ENCODE peak calls at places on chromosomes 16 and 17, in seven cellular contexts. E, Y, B, T, R, P and N are unnamed samples.

GRCh38 chr17:19652595-19652994 is 4.0 kb downstream of the ALDH3A2 start:
- DNase-seq in R (no peak), Y (no peak), B (no peak), T (no peak), E (no peak), P (no peak), N (no peak)

GRCh38 chr17:71527311-71527710 is 593.5 kb upstream of the SOX9 start:
- DNase-seq in R (no peak), Y (no peak), B (no peak), E (no peak), P (no peak), T (no peak), N (no peak)

GRCh38 chr16:86167061-86167460 is 268.1 kb downstream of the IRF8 start:
- DNase-seq in T (no peak), P (no peak), B (no peak), R (no peak), E (no peak), Y (no peak), N (no peak)

GRCh38 chr16:11152205-11152604 is 103.8 kb downstream of the SOCS1 start:
- DNase-seq in Y (no peak), P (no peak), B (no peak), R (no peak), T (no peak), E (no peak), N (no peak)

GRCh38 chr17:79777166-79777843 is 643 bp upstream of the CBX2 start:
- DNase-seq in T (no peak), R (no peak), P (no peak), B (no peak), Y (peak), E (peak), N (no peak)

GRCh38 chr16:85428168-85428898 is 184.8 kb upstream of the GSE1 start:
- DNase-seq in B (no peak), T (no peak), E (peak), Y (peak), R (no peak), P (no peak), N (peak)

GRCh38 chr16:9099131-9099625 is 7.7 kb downstream of the HAPSTR1 start:
- DNase-seq in R (no peak), Y (no peak), P (no peak), T (no peak), B (no peak), E (no peak), N (no peak)

GRCh38 chr16:86917471-86918365 is 339.4 kb downstream of the FOXL1 start:
- DNase-seq in E (no peak), P (no peak), Y (no peak), T (no peak), R (no peak), B (no peak), N (no peak)

GRCh38 chr17:50634915-50635719 is 436 bp downstream of the ABCC3 start:
- DNase-seq in E (no peak), Y (no peak), P (no peak), T (no peak), R (no peak), B (no peak), N (no peak)

GRCh38 chr17:17205368-17206148 is 575 bp downstream of the PLD6 start:
- DNase-seq in R (no peak), T (peak), B (no peak), E (peak), P (peak), Y (peak), N (peak)

GRCh38 chr17:41920580-41920955 is 1.8 kb upstream of the ACLY start:
- DNase-seq in T (no peak), B (no peak), R (no peak), E (no peak), P (no peak), Y (no peak), N (no peak)

DNA sequence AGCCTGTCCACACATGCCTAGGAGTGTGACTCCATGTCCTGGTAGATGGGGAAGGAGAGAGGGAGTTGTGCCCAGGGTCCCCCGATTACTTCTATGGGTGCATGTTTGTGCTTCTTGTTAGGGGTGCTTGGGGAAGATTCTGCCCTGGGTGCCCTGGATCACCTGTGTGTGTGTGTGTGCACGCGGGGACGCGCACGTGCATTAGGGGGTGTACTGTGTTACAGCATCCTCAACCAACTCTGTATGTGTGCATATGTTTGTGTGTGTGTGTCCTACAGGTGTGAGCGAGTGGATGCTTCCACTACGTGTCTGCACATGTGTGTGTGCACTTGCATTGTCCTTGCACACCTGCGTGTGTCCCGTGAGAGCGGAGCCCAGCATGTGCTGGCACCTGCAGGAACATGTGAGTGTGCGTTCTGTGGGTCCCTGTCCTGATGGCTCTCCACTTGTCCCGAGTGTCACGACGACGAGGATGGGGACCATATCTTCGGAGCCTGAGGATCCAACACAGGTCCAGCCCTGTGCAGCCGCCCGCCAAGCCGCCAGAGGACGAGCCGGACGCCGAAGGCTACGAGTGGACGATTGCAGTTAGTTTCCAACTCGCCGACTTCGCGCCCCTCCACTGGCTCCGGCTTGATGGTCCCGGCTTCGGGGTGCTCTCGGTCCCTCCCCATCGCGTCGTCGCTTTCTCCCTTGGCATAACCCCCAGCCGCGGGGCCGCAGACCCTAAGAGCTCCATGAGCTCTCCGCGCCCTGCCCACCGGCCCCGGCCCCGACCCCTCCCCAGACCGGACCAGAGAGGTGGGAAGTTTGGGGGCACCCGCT is 6.0 kb upstream of the TBC1D3B start:
- DNase-seq in T (no peak), Y (no peak), P (no peak), R (no peak), E (peak), B (no peak), N (no peak)
- TF ChIP-seq CTCF in T (no peak), Y (no peak), P (no peak), R (no peak), E (no peak), B (no peak), N (no peak)

DNA sequence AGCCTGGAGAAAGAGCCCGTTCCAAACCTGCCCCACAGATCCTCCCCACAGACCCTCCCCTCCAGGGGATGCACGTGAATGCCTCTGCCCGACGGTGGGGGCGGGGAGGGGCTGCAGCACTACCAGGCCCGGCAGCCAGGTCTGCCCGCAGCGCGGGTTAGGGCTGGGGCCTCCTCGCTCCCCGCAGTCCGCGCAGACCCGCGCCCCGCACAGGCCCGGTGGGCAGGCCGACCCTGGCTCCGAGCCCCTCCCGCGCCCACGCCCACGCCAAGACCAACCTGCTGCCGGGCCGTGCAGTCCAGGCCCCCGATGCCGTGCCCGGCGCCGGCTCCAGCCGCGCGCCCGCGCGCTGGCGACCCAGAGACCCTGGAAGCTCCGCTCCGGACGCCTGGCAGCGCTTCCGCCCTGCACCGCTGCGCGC is at the start of gene RPUSD1:
- DNase-seq in R (no peak), P (no peak), Y (no peak), B (no peak), E (no peak), T (no peak), N (no peak)
- TF ChIP-seq CTCF in R (no peak), P (no peak), Y (no peak), B (no peak), E (no peak), T (no peak), N (no peak)

GRCh38 chr16:79466111-79466510 is 134.4 kb downstream of the MAF start:
- DNase-seq in P (no peak), B (no peak), T (no peak), E (no peak), R (no peak), Y (no peak), N (no peak)

GRCh38 chr16:79463839-79464238 is 136.7 kb downstream of the MAF start:
- DNase-seq in Y (no peak), B (no peak), T (no peak), R (no peak), E (no peak), P (no peak), N (no peak)

GRCh38 chr16:79469999-79470398 is 130.5 kb downstream of the MAF start:
- DNase-seq in B (peak), E (peak), P (no peak), R (no peak), T (no peak), Y (no peak), N (no peak)

GRCh38 chr16:79468236-79468635 is 132.3 kb downstream of the MAF start:
- DNase-seq in R (no peak), P (no peak), E (no peak), Y (no peak), B (no peak), T (no peak), N (no peak)
- TF ChIP-seq CTCF in R (no peak), P (no peak), E (no peak), Y (no peak), B (no peak), T (no peak), N (no peak)

GRCh38 chr16:67169642-67170167 is 633 bp upstream of the NOL3 start:
- DNase-seq in R (no peak), Y (no peak), P (no peak), B (no peak), T (no peak), E (peak), N (no peak)
- TF ChIP-seq CTCF in R (peak), Y (peak), P (peak), B (peak), T (peak), E (no peak), N (no peak)

DNA sequence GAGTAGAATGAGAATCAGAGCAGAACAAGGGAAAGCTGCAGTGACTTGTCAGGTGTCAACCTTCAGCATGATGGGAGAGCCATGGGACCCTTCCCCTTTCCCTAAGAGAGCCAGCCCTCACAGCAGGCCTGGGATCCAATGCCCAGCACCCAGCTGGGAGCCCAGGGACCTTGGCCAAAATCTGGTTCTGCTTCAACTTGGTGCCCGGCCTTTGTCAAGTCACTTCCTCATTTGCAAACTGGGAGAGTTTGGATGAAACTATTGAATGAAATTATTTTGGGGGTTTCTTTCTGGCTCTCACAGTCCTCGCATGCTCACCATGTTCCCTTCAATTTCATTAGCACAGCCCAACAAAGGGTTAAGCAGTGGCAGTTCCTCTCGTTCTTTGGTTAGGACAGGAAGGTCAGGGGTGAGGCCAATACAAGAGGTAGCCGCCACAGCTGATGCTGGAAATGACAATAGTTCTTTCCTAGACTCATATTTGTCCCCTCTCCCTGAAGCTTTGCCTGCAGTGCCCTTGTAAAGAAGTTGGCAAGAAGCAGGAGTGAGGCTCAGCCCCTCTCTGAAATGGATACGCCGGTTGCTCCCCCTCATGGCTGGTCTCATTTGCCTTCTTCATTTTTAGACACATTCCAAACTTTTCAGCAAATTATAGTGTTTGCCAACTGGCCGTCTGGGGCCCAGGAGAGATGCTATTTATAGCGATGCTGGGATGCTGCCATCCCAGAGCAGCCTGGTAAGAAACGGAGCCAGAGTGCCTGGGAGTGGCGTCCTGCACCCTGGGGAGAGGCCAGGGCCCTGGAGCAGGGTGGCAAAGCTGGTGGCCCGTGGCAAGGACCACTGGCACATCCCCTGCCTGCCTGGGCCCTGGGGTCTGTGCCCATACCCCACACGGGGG is 34.5 kb upstream of the MEOX1 start:
- DNase-seq in P (no peak), E (peak), T (no peak), B (no peak), R (no peak), Y (no peak), N (no peak)
- TF ChIP-seq CTCF in P (no peak), E (no peak), T (no peak), B (no peak), R (no peak), Y (no peak), N (no peak)

DNA sequence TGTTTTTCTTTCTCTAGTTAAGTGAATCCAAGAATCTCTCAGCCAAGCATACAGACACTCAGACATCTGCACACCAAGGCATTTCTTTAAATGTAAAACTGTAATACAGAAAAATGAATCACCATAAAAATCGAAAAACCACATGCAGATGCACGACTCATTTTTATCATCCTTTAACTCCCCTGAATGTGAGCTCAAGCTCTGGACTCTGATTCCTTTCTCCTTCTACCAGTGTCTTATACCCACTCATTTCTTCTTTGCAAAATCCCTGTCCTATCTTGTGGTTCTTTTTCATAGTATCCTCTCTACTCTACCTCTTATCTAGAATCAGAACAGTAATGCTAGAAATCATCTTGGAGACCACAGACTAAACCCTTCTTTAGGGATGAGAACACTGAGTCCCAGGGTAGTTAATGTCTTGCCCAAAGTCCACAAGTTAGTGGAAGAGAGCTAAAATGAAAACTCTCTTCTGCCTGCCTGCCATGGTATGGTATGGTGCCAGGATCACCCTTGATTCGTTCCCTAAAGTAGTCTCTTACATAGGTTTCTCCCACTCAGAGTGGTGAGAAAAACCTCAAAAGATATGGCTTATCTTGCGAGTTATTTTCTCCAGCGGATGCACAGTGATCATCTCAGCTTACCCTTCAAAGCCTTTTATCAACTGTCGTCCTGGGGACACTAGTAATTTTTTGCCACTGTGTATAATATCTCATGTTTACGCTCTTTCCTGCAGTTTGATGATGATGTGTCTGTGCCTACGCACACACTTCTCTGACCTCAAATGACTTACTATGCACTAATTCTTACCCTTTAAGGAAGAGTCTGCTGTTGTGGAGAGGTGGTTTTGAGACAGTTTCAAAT is 30.2 kb downstream of the BRD7 start:
- DNase-seq in R (no peak), T (no peak), E (no peak), B (no peak), Y (no peak), P (no peak), N (no peak)
- TF ChIP-seq CTCF in R (no peak), T (no peak), E (no peak), B (no peak), Y (no peak), P (no peak), N (no peak)

GRCh38 chr17:37284198-37284597 is 91.6 kb upstream of the C17orf78 start:
- DNase-seq in B (no peak), E (no peak), P (no peak), T (no peak), Y (no peak), R (no peak), N (no peak)
- TF ChIP-seq CTCF in B (no peak), E (no peak), P (no peak), T (no peak), Y (no peak), R (no peak), N (no peak)

DNA sequence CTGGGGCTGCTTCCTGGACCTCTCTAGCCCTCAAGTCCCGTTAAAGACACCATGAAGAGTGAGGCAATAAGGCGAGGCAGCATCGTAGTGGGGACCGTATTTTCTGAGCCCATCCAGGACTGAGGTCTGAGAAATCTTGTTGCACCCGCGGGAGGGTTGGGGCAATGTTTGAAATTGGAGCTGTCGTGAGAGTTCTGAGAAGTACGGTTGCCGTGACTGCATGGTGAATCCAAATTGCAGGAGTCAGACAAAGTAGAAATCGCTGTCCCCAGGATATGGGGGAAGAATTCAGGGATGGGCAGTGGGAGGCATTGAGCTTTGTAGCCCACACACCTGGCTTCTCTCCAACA is 42.0 kb upstream of the RPL38 start:
- DNase-seq in R (no peak), T (no peak), B (no peak), P (no peak), Y (no peak), E (no peak), N (no peak)
- TF ChIP-seq CTCF in R (no peak), T (no peak), B (no peak), P (no peak), Y (no peak), E (no peak), N (no peak)

GRCh38 chr16:5015351-5015750 is 18.4 kb downstream of the NAGPA start:
- DNase-seq in P (no peak), E (peak), Y (no peak), B (no peak), R (no peak), T (no peak), N (no peak)

GRCh38 chr16:5010576-5011329 is 23.0 kb downstream of the NAGPA start:
- DNase-seq in T (no peak), Y (no peak), B (no peak), E (no peak), R (no peak), P (no peak), N (no peak)

GRCh38 chr16:5011637-5012036 is 22.1 kb downstream of the NAGPA start:
- DNase-seq in Y (no peak), P (no peak), R (no peak), E (no peak), T (no peak), B (no peak), N (no peak)

GRCh38 chr16:5015887-5016286 is 17.8 kb downstream of the NAGPA start:
- DNase-seq in R (no peak), P (no peak), B (no peak), T (no peak), E (no peak), Y (no peak), N (no peak)

DNA sequence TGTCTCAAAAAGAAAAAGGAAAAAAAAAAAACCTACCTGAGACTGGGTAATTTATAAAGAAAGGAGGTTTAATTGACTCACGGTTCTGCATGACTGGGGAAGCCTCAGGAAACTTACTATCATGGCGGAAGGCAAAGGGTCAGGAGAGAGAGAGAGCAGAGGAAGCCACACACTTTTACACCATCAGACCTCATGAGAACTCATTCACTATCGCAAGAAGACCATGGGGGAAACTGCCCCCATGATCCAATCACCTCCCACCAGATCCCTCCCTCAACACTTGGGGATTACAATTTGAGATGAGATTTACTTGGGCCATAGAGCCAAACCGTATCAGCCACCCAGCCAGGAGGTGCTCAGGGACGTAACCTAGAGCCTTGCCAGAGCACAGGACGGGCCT is 20.8 kb downstream of the NAGPA start:
- DNase-seq in Y (no peak), E (no peak), R (no peak), T (no peak), P (no peak), B (no peak), N (no peak)
- TF ChIP-seq CTCF in Y (no peak), E (no peak), R (no peak), T (no peak), P (no peak), B (no peak), N (no peak)

DNA sequence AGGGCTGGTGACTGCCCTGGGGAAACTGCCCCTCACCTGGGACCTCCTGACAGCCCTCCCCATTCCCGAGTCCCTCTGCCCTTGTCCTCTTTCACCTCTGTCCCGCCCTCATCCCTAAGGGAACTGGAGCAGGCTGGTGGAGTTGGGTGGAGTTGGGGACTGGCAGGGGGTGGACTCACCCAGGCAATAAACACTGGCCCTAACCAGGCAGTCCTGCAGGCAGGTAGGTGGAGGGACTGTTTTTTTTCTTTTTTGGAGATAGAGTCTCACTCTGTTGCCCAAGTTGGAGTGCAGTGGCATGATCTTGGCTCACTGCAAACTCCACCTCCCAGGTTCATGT is 11.7 kb downstream of the GCGR start:
- DNase-seq in P (no peak), E (no peak), B (no peak), Y (no peak), T (no peak), R (no peak), N (no peak)
- TF ChIP-seq CTCF in P (no peak), E (no peak), B (no peak), Y (no peak), T (no peak), R (no peak), N (no peak)